ENCODE peak calls at places on chromosome 15, in four cellular contexts. H, C, U and A are unnamed samples.

GRCh38 chr15:33398555-33398954 is 87.8 kb downstream of the RYR3 start:
- DNase-seq in C (no peak), U (no peak), H (no peak), A (no peak)

GRCh38 chr15:56232058-56232457 is 11.6 kb downstream of the RFX7 start:
- DNase-seq in U (no peak), H (no peak), C (no peak), A (no peak)

GRCh38 chr15:71735013-71735757 is 75.2 kb upstream of the NR2E3 start:
- DNase-seq in U (no peak), C (no peak), H (no peak), A (no peak)

GRCh38 chr15:91737419-91737818 is 116.1 kb upstream of the SLCO3A1 start:
- DNase-seq in H (no peak), U (no peak), C (no peak), A (no peak)

GRCh38 chr15:72237286-72238224 is 6.6 kb upstream of the PKM start:
- DNase-seq in C (peak; percentile 70), H (no peak), U (peak; percentile 6), A (no peak)

GRCh38 chr15:36882487-36883108 is 217.8 kb downstream of the MEIS2 start:
- DNase-seq in U (no peak), H (peak; percentile 94), C (no peak), A (no peak)

GRCh38 chr15:37289109-37289765 is 188.9 kb upstream of the MEIS2 start:
- DNase-seq in H (peak; percentile 20), U (no peak), C (no peak), A (no peak)

GRCh38 chr15:85973584-85974347 is 105.9 kb upstream of the AGBL1 start:
- DNase-seq in U (no peak), C (no peak), H (peak; percentile 94), A (no peak)

GRCh38 chr15:39792954-39793353 is 10.3 kb upstream of the FSIP1 start:
- DNase-seq in U (no peak), H (no peak), C (no peak), A (no peak)

GRCh38 chr15:32844118-32844711 is 126.4 kb downstream of the GREM1 start:
- DNase-seq in U (no peak), H (peak; percentile 42), C (no peak), A (no peak)

GRCh38 chr15:31270767-31271166 is 55.9 kb upstream of the KLF13 start:
- DNase-seq in H (no peak), C (no peak), U (no peak), A (no peak)

GRCh38 chr15:71800835-71801745 is 9.3 kb upstream of the NR2E3 start:
- DNase-seq in C (peak; percentile 7), U (no peak), H (peak; percentile 86), A (no peak)

GRCh38 chr15:75327005-75327404 is 8.9 kb upstream of the COMMD4 start:
- DNase-seq in U (no peak), C (no peak), H (no peak), A (no peak)

GRCh38 chr15:83284563-83285283 is at the start of gene BNC1:
- DNase-seq in H (peak; percentile 56), U (no peak), C (no peak), A (no peak)

GRCh38 chr15:65653341-65653740 is 31.6 kb downstream of the SLC24A1 start:
- DNase-seq in C (no peak), U (no peak), H (no peak), A (no peak)